ENCODE peak calls at places on chromosomes 6 and 20, in six cellular contexts. C is prostate gland, Z is ovary, X is HCT116, R is IMR-90, D is tibial nerve. W is an unnamed sample.
A peak's percentile ranks its signal among the peaks of the same experiment; 100 is the strongest.

GRCh38 chr6:120147218-120147871 is 797.8 kb upstream of the MAN1A1 start:
- DNase-seq in C (no peak), Z (no peak), X (no peak), R (no peak), D (no peak), W (no peak)

GRCh38 chr6:121849477-121849876 is 414.0 kb downstream of the GJA1 start:
- DNase-seq in C (peak; percentile 16), Z (no peak), X (peak; percentile 53), R (peak; percentile 73), D (peak; percentile 30), W (peak; percentile 31)

GRCh38 chr6:92892626-92893025 is 526.7 kb downstream of the EPHA7 start:
- DNase-seq in C (no peak), Z (no peak), X (no peak), R (no peak), D (no peak), W (no peak)

GRCh38 chr6:147910254-147910653 is 401.8 kb downstream of the SAMD5 start:
- DNase-seq in C (no peak), Z (no peak), X (no peak), R (no peak), D (no peak), W (no peak)

GRCh38 chr20:53019464-53019863 is 47.3 kb downstream of the TSHZ2 start:
- DNase-seq in C (no peak), Z (no peak), X (no peak), R (no peak), D (no peak), W (no peak)

GRCh38 chr6:11766589-11767450 is 11.8 kb downstream of the ADTRP start:
- DNase-seq in C (no peak), Z (no peak), X (peak; percentile 78), R (peak; percentile 98), D (no peak), W (no peak)

GRCh38 chr20:15289337-15289736 is 951.9 kb upstream of the FLRT3 start:
- DNase-seq in C (no peak), Z (no peak), X (no peak), R (no peak), D (no peak), W (no peak)

GRCh38 chr20:50399917-50400704 is 110.1 kb upstream of the PTPN1 start:
- DNase-seq in C (no peak), Z (no peak), X (no peak), R (peak; percentile 60), D (no peak), W (no peak)

GRCh38 chr6:156880913-156881312 is 103.7 kb downstream of the ARID1B start:
- DNase-seq in C (peak; percentile 31), Z (no peak), X (no peak), R (no peak), D (no peak), W (peak; percentile 35)

GRCh38 chr6:163405412-163406309 is 8.9 kb upstream of the QKI start:
- DNase-seq in C (peak; percentile 49), Z (peak; percentile 58), X (no peak), R (no peak), D (no peak), W (peak; percentile 64)

GRCh38 chr20:18957328-18957727 is 143.7 kb downstream of the SCP2D1 start:
- DNase-seq in C (no peak), Z (no peak), X (no peak), R (no peak), D (no peak), W (no peak)

GRCh38 chr20:588932-589672 is 21.0 kb downstream of the TCF15 start:
- DNase-seq in C (no peak), Z (no peak), X (peak; percentile 22), R (no peak), D (no peak), W (no peak)

GRCh38 chr6:11363881-11364576 is 131.6 kb upstream of the NEDD9 start:
- DNase-seq in C (no peak), Z (no peak), X (no peak), R (no peak), D (no peak), W (no peak)

GRCh38 chr6:18034798-18035202 is 47.4 kb upstream of the KIF13A start:
- DNase-seq in C (no peak), Z (no peak), X (peak; percentile 12), R (peak; percentile 19), D (no peak), W (no peak)

GRCh38 chr20:63873477-63873971 is 8.5 kb downstream of the TPD52L2 start:
- DNase-seq in C (no peak), Z (no peak), X (no peak), R (peak; percentile 92), D (no peak), W (no peak)

GRCh38 chr6:30705620-30706019 is 11.5 kb downstream of the MDC1 start:
- DNase-seq in C (no peak), Z (no peak), X (no peak), R (no peak), D (no peak), W (no peak)

GRCh38 chr6:100657678-100658330 is 193.1 kb upstream of the SIM1 start:
- DNase-seq in C (no peak), Z (no peak), X (no peak), R (peak; percentile 3), D (no peak), W (no peak)

GRCh38 chr6:130293800-130294199 is 71.0 kb upstream of the SAMD3 start:
- DNase-seq in C (peak; percentile 9), Z (no peak), X (peak; percentile 45), R (peak; percentile 77), D (no peak), W (no peak)

GRCh38 chr6:16950311-16950710 is 151.5 kb upstream of the STMND1 start:
- DNase-seq in C (no peak), Z (no peak), X (no peak), R (no peak), D (no peak), W (no peak)

GRCh38 chr6:8743146-8743745 is 307.9 kb upstream of the SLC35B3 start:
- DNase-seq in C (no peak), Z (no peak), X (peak; percentile 8), R (no peak), D (no peak), W (no peak)

GRCh38 chr20:1368448-1369199 is 24.2 kb downstream of the FKBP1A start:
- DNase-seq in C (no peak), Z (no peak), X (no peak), R (peak; percentile 66), D (no peak), W (no peak)

GRCh38 chr20:14838663-14839650 is 501.5 kb upstream of the FLRT3 start:
- DNase-seq in C (peak; percentile 36), Z (no peak), X (no peak), R (no peak), D (no peak), W (no peak)

GRCh38 chr6:111484655-111484974 is 1.6 kb upstream of the REV3L start:
- DNase-seq in C (no peak), Z (no peak), X (no peak), R (peak; percentile 11), D (no peak), W (no peak)

GRCh38 chr6:111485316-111485715 is 2.3 kb upstream of the REV3L start:
- DNase-seq in C (no peak), Z (no peak), X (no peak), R (peak; percentile 29), D (no peak), W (no peak)

GRCh38 chr6:111482236-111482958 is 621 bp downstream of the REV3L start:
- DNase-seq in C (peak; percentile 48), Z (peak; percentile 75), X (no peak), R (peak; percentile 28), D (peak; percentile 38), W (peak; percentile 91)

GRCh38 chr6:111482959-111483735 is at the start of gene REV3L:
- DNase-seq in C (peak; percentile 85), Z (peak; percentile 93), X (peak; percentile 64), R (peak; percentile 84), D (peak; percentile 75), W (peak; percentile 98)

DNA sequence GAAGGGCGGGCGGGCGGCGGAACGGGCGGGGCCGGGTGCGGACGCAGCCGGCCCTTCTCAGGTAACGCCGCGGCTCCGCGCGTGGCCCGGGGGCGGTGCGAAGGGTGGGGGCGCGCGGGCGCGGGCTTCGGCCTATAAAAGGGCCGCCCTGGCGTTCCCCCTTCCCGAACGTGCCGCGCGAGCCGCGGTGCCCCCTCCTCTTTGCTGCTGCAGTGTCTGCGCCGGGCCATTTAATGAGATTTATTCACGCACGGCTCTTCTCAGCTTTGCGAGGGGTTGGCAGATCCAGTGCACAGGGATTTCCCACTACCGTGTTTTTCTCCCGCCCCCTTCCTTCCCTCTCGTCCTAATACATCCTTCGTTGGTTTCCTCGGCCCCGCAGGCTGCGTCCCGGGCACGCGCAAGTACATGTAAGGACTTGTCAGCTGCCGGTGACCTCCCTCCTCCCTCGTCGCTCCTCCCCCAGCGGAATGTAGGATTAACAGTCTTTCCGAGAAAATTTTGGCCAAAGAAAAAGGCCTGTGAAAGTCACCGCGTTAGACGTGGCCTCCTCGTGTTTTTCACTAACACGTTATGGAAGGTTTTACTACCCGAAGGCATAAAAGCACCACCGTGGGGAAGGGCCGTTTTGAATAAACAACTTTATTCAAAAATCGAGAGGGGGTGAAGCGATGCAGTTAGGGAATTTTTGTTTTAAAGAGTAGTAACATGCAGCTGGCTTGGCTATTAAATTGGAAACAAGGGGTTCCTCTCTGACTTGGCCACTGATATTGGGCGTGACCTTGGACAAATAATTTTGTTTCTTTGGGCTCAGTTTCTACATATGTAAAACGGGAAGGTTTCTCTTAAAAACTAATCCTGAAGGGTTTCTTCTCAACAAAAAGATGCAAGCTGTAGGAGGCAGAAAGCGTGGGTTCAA is 977 bp upstream of the REV3L start:
- DNase-seq in C (peak; percentile 91), Z (peak; percentile 94), X (peak; percentile 72), R (peak; percentile 97), D (peak; percentile 91), W (peak; percentile 95)
- TF ChIP-seq POLR2A in C (peak; percentile 34), Z (peak; percentile 78), X (peak; percentile 96), R (peak; percentile 97), D (peak; percentile 76), W (no peak)

GRCh38 chr6:123769431-123769830 is 34.2 kb upstream of the NKAIN2 start:
- DNase-seq in C (no peak), Z (no peak), X (no peak), R (no peak), D (no peak), W (no peak)
- H3K4me3 ChIP-seq in C (no peak overlapping the region), Z (no peak overlapping the region), X (no peak overlapping the region), R (no peak overlapping the region), D (no peak overlapping the region), W (no peak overlapping the region)

GRCh38 chr6:2938632-2939083 is 32.7 kb downstream of the SERPINB6 start:
- DNase-seq in C (no peak), Z (no peak), X (peak; percentile 86), R (no peak), D (no peak), W (peak; percentile 10)
- TF ChIP-seq CTCF in C (no peak), Z (no peak), X (peak; percentile 66), R (no peak), D (no peak), W (no peak)

DNA sequence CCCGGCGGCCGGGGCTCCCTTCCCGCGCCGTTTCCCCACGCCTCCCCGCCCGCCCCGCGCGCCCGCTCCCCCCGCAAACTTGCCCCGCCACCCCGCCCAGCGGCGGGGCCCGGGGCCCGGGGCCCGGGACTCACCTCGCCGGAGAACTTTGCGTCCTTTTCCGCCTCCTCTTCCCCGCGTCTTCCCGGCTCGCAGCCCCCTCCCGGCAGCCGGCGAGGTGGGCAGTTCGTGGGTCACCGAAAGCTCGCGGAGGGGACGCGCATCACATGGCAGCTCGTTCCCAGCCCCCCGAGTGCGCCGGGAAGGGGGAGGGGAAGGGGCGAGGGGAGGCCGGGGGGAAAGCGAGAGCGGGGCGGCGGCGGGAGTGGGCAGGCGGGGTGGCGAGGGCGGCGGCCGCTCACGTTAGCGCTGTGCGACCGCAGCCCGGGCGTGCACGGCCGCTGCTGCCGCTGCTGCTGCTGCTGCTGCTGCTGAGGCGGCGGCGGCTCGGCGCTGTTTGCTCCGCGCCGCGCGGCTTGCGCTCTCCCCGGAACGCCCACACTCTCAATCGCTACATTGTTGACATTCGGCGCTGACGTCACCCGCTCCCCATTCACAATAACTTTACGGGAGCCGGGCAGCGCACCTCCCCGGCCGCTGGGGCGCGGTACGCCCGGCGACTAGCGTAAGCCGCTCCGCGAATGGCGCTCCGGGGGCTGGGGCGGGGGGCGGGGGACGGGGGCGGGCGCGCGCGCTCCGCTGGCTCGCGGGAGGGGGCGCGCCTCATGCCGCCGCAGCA is at the start of gene BACH2:
- DNase-seq in C (peak; percentile 95), Z (peak; percentile 96), X (peak; percentile 68), R (peak; percentile 92), D (peak; percentile 87), W (peak; percentile 97)
- TF ChIP-seq POLR2A in C (peak; percentile 73), Z (peak; percentile 60), X (no peak), R (peak; percentile 64), D (peak; percentile 77), W (peak; percentile 51)

W was measured in lower leg skin.